ENCODE peak calls at places on chromosomes 13 and 19, in eight cellular contexts. G, O, L, H, U, R, B and P are unnamed samples.

GRCh38 chr19:801030-801860 is 4.0 kb downstream of the PTBP1 start:
- DNase-seq in G (no peak), O (no peak), L (no peak), H (no peak), U (no peak), R (peak; percentile 92), B (no peak), P (no peak)

GRCh38 chr13:20132052-20132634 is 28.7 kb downstream of the GJA3 start:
- DNase-seq in G (no peak), O (no peak), L (no peak), H (no peak), U (no peak), R (no peak), B (no peak), P (no peak)

GRCh38 chr13:31476753-31477152 is 262.6 kb upstream of the RXFP2 start:
- DNase-seq in G (no peak), O (no peak), L (no peak), H (no peak), U (no peak), R (no peak), B (no peak), P (no peak)

GRCh38 chr13:107969551-107969950 is 245.8 kb downstream of the LIG4 start:
- DNase-seq in G (no peak), O (no peak), L (no peak), H (no peak), U (no peak), R (no peak), B (no peak), P (no peak)

GRCh38 chr19:10343495-10343894 is 4.1 kb upstream of the ICAM3 start:
- DNase-seq in G (no peak), O (no peak), L (no peak), H (no peak), U (no peak), R (no peak), B (no peak), P (no peak)

GRCh38 chr19:31328238-31328637 is 21.0 kb downstream of the TSHZ3 start:
- DNase-seq in G (no peak), O (no peak), L (no peak), H (no peak), U (no peak), R (no peak), B (no peak), P (no peak)

GRCh38 chr13:48405865-48406264 is 7.0 kb downstream of the LPAR6 start:
- DNase-seq in G (no peak), O (no peak), L (no peak), H (no peak), U (no peak), R (no peak), B (no peak), P (no peak)

GRCh38 chr19:35533822-35534521 is 716 bp downstream of the GAPDHS start:
- DNase-seq in G (no peak), O (peak; percentile 16), L (peak; percentile 61), H (peak; percentile 58), U (no peak), R (peak; percentile 45), B (no peak), P (peak; percentile 61)

GRCh38 chr19:14577885-14578427 is 4.9 kb upstream of the CLEC17A start:
- DNase-seq in G (no peak), O (no peak), L (no peak), H (peak; percentile 35), U (no peak), R (no peak), B (no peak), P (no peak)

GRCh38 chr13:110920038-110920437 is 5.2 kb upstream of the ANKRD10 start:
- DNase-seq in G (no peak), O (no peak), L (no peak), H (no peak), U (no peak), R (peak; percentile 57), B (no peak), P (no peak)

GRCh38 chr13:54787754-54788153 is 1759.1 kb downstream of the OLFM4 start:
- DNase-seq in G (no peak), O (no peak), L (no peak), H (no peak), U (no peak), R (no peak), B (no peak), P (no peak)

GRCh38 chr19:3710265-3710812 is 2.2 kb downstream of the TJP3 start:
- DNase-seq in G (peak; percentile 95), O (peak; percentile 52), L (no peak), H (no peak), U (no peak), R (peak; percentile 61), B (no peak), P (no peak)

DNA sequence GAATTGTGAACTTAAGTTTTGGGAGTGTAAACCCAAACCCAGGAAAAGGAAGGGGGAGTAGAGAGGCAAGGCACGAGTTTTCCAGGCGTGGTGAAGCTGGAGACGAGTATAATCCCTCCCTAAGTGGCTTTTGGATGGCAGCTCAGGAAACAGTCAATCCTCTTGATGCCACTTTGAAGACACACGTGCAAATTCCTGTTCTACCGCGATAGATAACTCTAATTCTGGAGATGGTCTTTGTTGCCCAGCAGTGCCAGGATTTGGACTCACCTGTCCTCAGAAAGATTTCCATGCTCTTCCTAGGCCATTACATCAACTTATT is 2.0 kb downstream of the HS6ST3 start:
- DNase-seq in G (no peak), O (no peak), L (no peak), H (no peak), U (no peak), R (no peak), B (no peak), P (no peak)
- H3K4me3 ChIP-seq in G (no peak overlapping the region), O (no peak overlapping the region), L (no peak overlapping the region), H (peak overlapping the region; percentile 69), U (no peak overlapping the region), R (peak overlapping the region; percentile 43), B (no peak overlapping the region), P (no peak overlapping the region)

GRCh38 chr19:36999313-36999712 is 78.9 kb upstream of the ZNF420 start:
- DNase-seq in G (no peak), O (no peak), L (no peak), H (no peak), U (no peak), R (no peak), B (no peak), P (no peak)
- H3K9me3 ChIP-seq in G (peaks cover 19% of the 10 kb centered on the region), O (peaks cover 35% of the 10 kb centered on the region), L (peaks cover 18% of the 10 kb centered on the region), H (peaks cover 23% of the 10 kb centered on the region), U (peaks cover 8% of the 10 kb centered on the region), R (no peaks in the 10 kb centered on the region), B (peaks cover 15% of the 10 kb centered on the region), P (peaks cover 59% of the 10 kb centered on the region)

DNA sequence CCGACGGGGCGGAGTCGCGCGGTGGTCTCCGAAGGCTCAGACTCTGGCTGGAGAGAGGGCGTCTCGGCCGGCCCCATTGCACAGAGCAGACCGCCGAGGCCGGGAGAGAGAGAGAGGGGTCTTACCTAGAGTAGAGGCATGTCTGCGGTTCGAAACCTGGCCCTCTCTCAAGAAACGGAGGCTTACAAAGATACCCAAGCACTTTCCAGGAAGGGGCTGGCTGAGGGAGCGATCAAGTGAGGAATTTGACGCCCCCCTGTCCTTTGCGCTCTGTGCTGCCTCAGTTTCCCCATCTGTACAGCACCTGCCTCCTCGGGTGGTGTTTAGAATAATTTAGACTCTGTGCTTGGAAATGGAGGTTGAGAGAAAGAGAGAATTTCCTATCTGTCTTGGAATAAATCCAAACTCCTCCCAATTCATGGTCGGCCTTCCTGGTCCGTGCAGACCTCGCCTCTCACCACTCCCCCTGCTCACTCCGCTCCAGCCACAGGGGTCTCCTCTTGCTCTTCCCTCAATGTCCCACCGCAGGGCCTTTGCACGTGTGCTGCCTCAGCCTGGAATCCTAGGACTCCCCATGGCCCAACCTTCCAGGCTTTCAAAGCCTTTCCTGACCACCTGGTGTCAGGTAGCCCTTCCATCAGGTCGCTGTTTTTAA is 659 bp upstream of the ISOC2 start:
- DNase-seq in G (no peak), O (no peak), L (no peak), H (no peak), U (no peak), R (no peak), B (no peak), P (no peak)
- H3K27ac ChIP-seq in G (peak overlapping the region; percentile 84), O (peak overlapping the region; percentile 91), L (peak overlapping the region; percentile 76), H (no peak overlapping the region), U (peak overlapping the region; percentile 63), R (peak overlapping the region; percentile 82), B (peak overlapping the region; percentile 53), P (peak overlapping the region; percentile 79)

GRCh38 chr19:49849433-49850220 is 1.3 kb upstream of the PTOV1 start:
- DNase-seq in G (no peak), O (no peak), L (no peak), H (no peak), U (no peak), R (no peak), B (no peak), P (no peak)
- H3K4me3 ChIP-seq in G (no peak overlapping the region), O (peak overlapping the region; percentile 91), L (peak overlapping the region; percentile 79), H (peak overlapping the region; percentile 88), U (no peak overlapping the region), R (peak overlapping the region; percentile 78), B (peak overlapping the region; percentile 99), P (peak overlapping the region; percentile 89)

GRCh38 chr19:52138614-52139290 is 986 bp downstream of the ZNF616 start:
- DNase-seq in G (peak; percentile 50), O (peak; percentile 7), L (no peak), H (peak; percentile 82), U (no peak), R (peak; percentile 72), B (no peak), P (peak; percentile 24)
- H3K9me3 ChIP-seq in G (peaks cover 8% of the 10 kb centered on the region), O (no peaks in the 10 kb centered on the region), L (no peaks in the 10 kb centered on the region), H (peaks cover 9% of the 10 kb centered on the region), U (no peaks in the 10 kb centered on the region), R (no peaks in the 10 kb centered on the region), B (no peaks in the 10 kb centered on the region), P (peaks cover 2% of the 10 kb centered on the region)